ENCODE peak calls at places on chromosomes 4 and X, in seven cellular contexts. A is mesendoderm, H is H9, R is IMR-90, D is mesenchymal stem cell, P is H1, L is trophoblast cell. Y is an unnamed sample.
A peak's percentile ranks its signal among the peaks of the same experiment; 100 is the strongest.

GRCh38 chrX:79107891-79108718 is 36.4 kb upstream of the GPR174 start:
- DNase-seq in A (no peak), H (no peak), R (no peak), D (no peak), P (no peak), L (no peak), Y (no peak)

GRCh38 chr4:76622126-76622525 is 187.1 kb downstream of the SHROOM3 start:
- DNase-seq in A (no peak), H (no peak), R (peak; percentile 31), D (peak; percentile 65), P (no peak), L (peak; percentile 38), Y (no peak)

GRCh38 chr4:68658672-68659071 is 11.8 kb downstream of the UGT2B15 start:
- DNase-seq in A (no peak), H (no peak), R (no peak), D (no peak), P (no peak), L (no peak), Y (no peak)

GRCh38 chr4:3869661-3870566 is 103.7 kb downstream of the ADRA2C start:
- DNase-seq in A (no peak), H (peak; percentile 26), R (no peak), D (no peak), P (no peak), L (no peak), Y (no peak)

GRCh38 chrX:121146059-121146628 is 98.7 kb downstream of the GLUD2 start:
- DNase-seq in A (no peak), H (no peak), R (no peak), D (no peak), P (no peak), L (no peak), Y (no peak)

GRCh38 chr4:76550966-76551780 is 116.1 kb downstream of the SHROOM3 start:
- DNase-seq in A (no peak), H (no peak), R (peak; percentile 51), D (peak; percentile 70), P (no peak), L (no peak), Y (no peak)

GRCh38 chr4:165630671-165631070 is 242.4 kb upstream of the TLL1 start:
- DNase-seq in A (no peak), H (no peak), R (no peak), D (no peak), P (no peak), L (no peak), Y (no peak)

GRCh38 chr4:188596027-188596426 is 456.8 kb downstream of the TRIML1 start:
- DNase-seq in A (no peak), H (no peak), R (peak; percentile 44), D (no peak), P (no peak), L (no peak), Y (no peak)

GRCh38 chr4:84790769-84791565 is 175.5 kb downstream of the WDFY3 start:
- DNase-seq in A (no peak), H (no peak), R (no peak), D (no peak), P (no peak), L (peak; percentile 80), Y (no peak)

GRCh38 chr4:41148292-41148691 is 66.0 kb downstream of the APBB2 start:
- DNase-seq in A (no peak), H (no peak), R (no peak), D (no peak), P (no peak), L (no peak), Y (no peak)

GRCh38 chr4:38161208-38162113 is 201.3 kb downstream of the PTTG2 start:
- DNase-seq in A (no peak), H (no peak), R (peak; percentile 31), D (peak; percentile 63), P (no peak), L (no peak), Y (no peak)

GRCh38 chr4:65538571-65538970 is 131.7 kb downstream of the EPHA5 start:
- DNase-seq in A (no peak), H (no peak), R (peak; percentile 0), D (peak; percentile 47), P (no peak), L (no peak), Y (no peak)

GRCh38 chrX:119235872-119236598 is at the start of gene PGRMC1:
- DNase-seq in A (peak; percentile 86), H (peak; percentile 87), R (peak; percentile 64), D (peak; percentile 80), P (peak; percentile 63), L (peak; percentile 72), Y (peak; percentile 73)

GRCh38 chrX:119236599-119237525 is 777 bp downstream of the PGRMC1 start:
- DNase-seq in A (peak; percentile 26), H (no peak), R (peak; percentile 74), D (peak; percentile 71), P (no peak), L (no peak), Y (no peak)

GRCh38 chrX:119240356-119240755 is 4.3 kb downstream of the PGRMC1 start:
- DNase-seq in A (no peak), H (no peak), R (peak; percentile 75), D (no peak), P (no peak), L (no peak), Y (no peak)

GRCh38 chrX:119237526-119238035 is 1.5 kb downstream of the PGRMC1 start:
- DNase-seq in A (peak; percentile 49), H (no peak), R (no peak), D (no peak), P (no peak), L (no peak), Y (no peak)

DNA sequence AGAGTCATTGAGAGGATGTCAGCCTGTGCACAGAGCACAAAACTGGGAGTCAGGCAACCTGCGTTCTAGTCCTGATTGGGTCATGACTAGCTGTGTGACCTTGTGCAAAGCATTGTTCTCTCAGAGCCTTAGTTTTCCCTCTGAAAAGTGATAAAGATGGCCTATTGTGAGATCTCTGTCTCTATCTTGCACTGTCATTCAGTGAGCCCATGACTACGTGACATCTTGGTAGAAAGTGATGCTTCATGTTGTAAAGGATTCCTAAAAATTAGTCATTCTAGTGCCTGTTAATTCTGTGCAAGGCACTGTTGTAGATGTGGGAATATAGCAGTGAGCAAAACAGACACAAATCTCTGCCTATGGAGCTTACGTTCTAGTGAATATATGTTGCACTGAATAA is 2.5 kb downstream of the PGRMC1 start:
- DNase-seq in A (no peak), H (no peak), R (peak; percentile 39), D (peak; percentile 16), P (no peak), L (no peak), Y (no peak)
- H2AK5ac ChIP-seq in A (no peak overlapping the region), H (no peak overlapping the region), R (no peak overlapping the region), D (no peak overlapping the region), P (no peak overlapping the region), L (no peak overlapping the region), Y (no peak overlapping the region)

DNA sequence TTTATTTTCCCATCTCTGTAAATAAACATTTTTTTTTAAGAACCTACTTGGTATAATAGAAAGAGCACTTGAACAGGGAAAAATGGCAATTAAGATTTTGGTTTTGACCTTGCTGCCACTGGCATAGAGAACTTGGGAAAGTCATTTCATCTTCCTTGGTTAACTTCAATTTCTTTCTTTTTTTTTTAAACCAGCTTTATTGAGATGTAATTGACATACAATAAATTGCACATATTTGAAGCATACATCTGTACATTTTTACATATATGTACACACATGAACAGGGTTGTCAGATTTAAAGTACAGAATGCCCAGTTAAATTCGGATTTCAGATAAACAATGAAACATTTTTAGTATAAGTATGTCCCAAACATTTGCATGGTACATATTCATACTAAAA is 103.0 kb upstream of the RAPGEF2 start:
- DNase-seq in A (no peak), H (no peak), R (no peak), D (no peak), P (no peak), L (no peak), Y (no peak)
- H2AK5ac ChIP-seq in A (no peak overlapping the region), H (no peak overlapping the region), R (no peak overlapping the region), D (no peak overlapping the region), P (no peak overlapping the region), L (no peak overlapping the region), Y (no peak overlapping the region)

GRCh38 chrX:47217852-47218279 is 615 bp upstream of the CDK16 start:
- DNase-seq in A (peak; percentile 99), H (peak; percentile 100), R (peak; percentile 98), D (peak; percentile 98), P (peak; percentile 90), L (peak; percentile 96), Y (peak; percentile 96)
- H2AK5ac ChIP-seq in A (no peak overlapping the region), H (no peak overlapping the region), R (no peak overlapping the region), D (no peak overlapping the region), P (no peak overlapping the region), L (no peak overlapping the region), Y (no peak overlapping the region)

GRCh38 chrX:56928546-56928945 is 66.8 kb downstream of the SPIN3 start:
- DNase-seq in A (no peak), H (no peak), R (no peak), D (no peak), P (no peak), L (no peak), Y (no peak)

GRCh38 chrX:56932106-56932505 is 63.2 kb downstream of the SPIN3 start:
- DNase-seq in A (no peak), H (no peak), R (no peak), D (no peak), P (no peak), L (no peak), Y (no peak)

DNA sequence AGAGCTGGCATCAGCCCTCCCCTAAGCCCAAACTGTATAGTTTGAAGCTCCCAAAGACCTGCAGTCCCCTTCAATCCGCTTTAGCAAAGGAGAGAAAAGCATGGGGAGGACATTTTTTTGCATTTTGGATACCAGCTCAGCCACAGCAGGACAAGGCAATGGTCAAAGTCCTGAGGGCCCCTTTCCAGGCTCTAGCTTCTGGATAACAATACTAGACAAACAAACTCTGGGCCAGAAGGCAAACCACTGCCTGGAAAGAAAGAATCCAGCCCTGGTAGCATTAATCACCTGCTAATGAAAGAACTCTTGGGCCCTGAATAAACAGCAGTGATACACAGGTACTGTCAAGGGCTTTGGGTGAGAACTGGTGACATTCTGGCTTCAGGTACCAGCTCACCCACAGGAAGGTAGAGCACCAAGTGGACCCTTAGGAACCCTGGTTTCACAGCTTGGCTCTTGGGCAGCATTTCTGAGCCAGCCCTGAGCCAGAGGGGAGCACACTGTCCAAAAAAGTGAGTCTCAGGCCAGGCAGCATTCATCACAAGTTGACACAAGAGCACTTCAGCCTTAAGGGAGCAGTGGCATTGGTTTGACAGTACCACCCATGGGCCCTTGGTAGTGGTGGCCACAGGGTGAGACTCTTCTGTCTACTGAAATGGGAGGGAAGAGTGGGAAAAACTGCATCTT is 62.5 kb downstream of the SPIN3 start:
- DNase-seq in A (no peak), H (no peak), R (no peak), D (no peak), P (no peak), L (no peak), Y (no peak)
- H2AK5ac ChIP-seq in A (no peak overlapping the region), H (no peak overlapping the region), R (no peak overlapping the region), D (no peak overlapping the region), P (no peak overlapping the region), L (no peak overlapping the region), Y (no peak overlapping the region)

Y was measured in neuronal stem cell.